ENCODE peak calls at places on chromosomes 11 and 22, in nine cellular contexts. One of them, this sample, is unnamed.

GRCh38 chr11:67045314-67045713 is 11.3 kb upstream of the RHOD start:
- DNase-seq in substantia nigra: no peak
- DNase-seq in ecto neural progenitor cell: no peak
- DNase-seq in DMS153: no peak
- DNase-seq in astrocyte of the spinal cord: peak
- DNase-seq in fibroblast of the aortic adventitia: peak
- DNase-seq in endothelial cell: no peak
- DNase-seq in left ventricle myocardium inferior: no peak
- DNase-seq in Kasumi-1: no peak
- DNase-seq in this sample: no peak

GRCh38 chr11:10274726-10275125 is 19.3 kb downstream of the SBF2 start:
- DNase-seq in left ventricle myocardium inferior: no peak
- DNase-seq in substantia nigra: no peak
- DNase-seq in endothelial cell: no peak
- DNase-seq in astrocyte of the spinal cord: no peak
- DNase-seq in DMS153: no peak
- DNase-seq in Kasumi-1: no peak
- DNase-seq in fibroblast of the aortic adventitia: no peak
- DNase-seq in ecto neural progenitor cell: no peak
- DNase-seq in this sample: no peak

GRCh38 chr11:70584786-70585545 is 186.6 kb downstream of the CTTN start:
- DNase-seq in endothelial cell: no peak
- DNase-seq in DMS153: no peak
- DNase-seq in ecto neural progenitor cell: no peak
- DNase-seq in substantia nigra: no peak
- DNase-seq in fibroblast of the aortic adventitia: no peak
- DNase-seq in left ventricle myocardium inferior: no peak
- DNase-seq in astrocyte of the spinal cord: no peak
- DNase-seq in Kasumi-1: no peak
- DNase-seq in this sample: no peak

GRCh38 chr11:125183641-125184040 is 19.1 kb downstream of the PKNOX2 start:
- DNase-seq in astrocyte of the spinal cord: no peak
- DNase-seq in endothelial cell: no peak
- DNase-seq in DMS153: no peak
- DNase-seq in Kasumi-1: no peak
- DNase-seq in ecto neural progenitor cell: no peak
- DNase-seq in left ventricle myocardium inferior: no peak
- DNase-seq in substantia nigra: no peak
- DNase-seq in fibroblast of the aortic adventitia: no peak
- DNase-seq in this sample: no peak

GRCh38 chr11:73978576-73979086 is 4.0 kb downstream of the UCP2 start:
- DNase-seq in Kasumi-1: no peak
- DNase-seq in DMS153: no peak
- DNase-seq in ecto neural progenitor cell: no peak
- DNase-seq in endothelial cell: no peak
- DNase-seq in left ventricle myocardium inferior: no peak
- DNase-seq in substantia nigra: no peak
- DNase-seq in astrocyte of the spinal cord: no peak
- DNase-seq in fibroblast of the aortic adventitia: peak
- DNase-seq in this sample: no peak

GRCh38 chr22:32480238-32480637 is 5.6 kb downstream of the FBXO7 start:
- DNase-seq in DMS153: no peak
- DNase-seq in left ventricle myocardium inferior: no peak
- DNase-seq in substantia nigra: no peak
- DNase-seq in fibroblast of the aortic adventitia: no peak
- DNase-seq in Kasumi-1: no peak
- DNase-seq in ecto neural progenitor cell: no peak
- DNase-seq in astrocyte of the spinal cord: no peak
- DNase-seq in endothelial cell: no peak
- DNase-seq in this sample: no peak

GRCh38 chr11:116873391-116873790 is 36.0 kb upstream of the APOA1 start:
- DNase-seq in Kasumi-1: no peak
- DNase-seq in endothelial cell: no peak
- DNase-seq in fibroblast of the aortic adventitia: no peak
- DNase-seq in astrocyte of the spinal cord: no peak
- DNase-seq in DMS153: no peak
- DNase-seq in ecto neural progenitor cell: no peak
- DNase-seq in left ventricle myocardium inferior: no peak
- DNase-seq in substantia nigra: no peak
- DNase-seq in this sample: no peak

GRCh38 chr11:87372068-87372467 is 334.3 kb downstream of the TMEM135 start:
- DNase-seq in DMS153: no peak
- DNase-seq in ecto neural progenitor cell: no peak
- DNase-seq in Kasumi-1: no peak
- DNase-seq in substantia nigra: no peak
- DNase-seq in left ventricle myocardium inferior: no peak
- DNase-seq in endothelial cell: no peak
- DNase-seq in astrocyte of the spinal cord: no peak
- DNase-seq in fibroblast of the aortic adventitia: no peak
- DNase-seq in this sample: no peak

GRCh38 chr11:125923012-125923579 is 18.8 kb downstream of the DDX25 start:
- DNase-seq in substantia nigra: no peak
- DNase-seq in fibroblast of the aortic adventitia: peak
- DNase-seq in Kasumi-1: peak
- DNase-seq in endothelial cell: peak
- DNase-seq in left ventricle myocardium inferior: peak
- DNase-seq in DMS153: peak
- DNase-seq in ecto neural progenitor cell: peak
- DNase-seq in astrocyte of the spinal cord: peak
- DNase-seq in this sample: peak

GRCh38 chr11:1931326-1931725 is 11.8 kb downstream of the TNNT3 start:
- DNase-seq in fibroblast of the aortic adventitia: peak
- DNase-seq in ecto neural progenitor cell: no peak
- DNase-seq in astrocyte of the spinal cord: no peak
- DNase-seq in substantia nigra: no peak
- DNase-seq in Kasumi-1: no peak
- DNase-seq in left ventricle myocardium inferior: no peak
- DNase-seq in endothelial cell: no peak
- DNase-seq in DMS153: no peak
- DNase-seq in this sample: no peak

GRCh38 chr11:102111011-102111786 is 952 bp downstream of the YAP1 start:
- DNase-seq in left ventricle myocardium inferior: peak
- DNase-seq in endothelial cell: peak
- DNase-seq in ecto neural progenitor cell: peak
- DNase-seq in substantia nigra: no peak
- DNase-seq in Kasumi-1: no peak
- DNase-seq in fibroblast of the aortic adventitia: peak
- DNase-seq in DMS153: no peak
- DNase-seq in astrocyte of the spinal cord: peak
- DNase-seq in this sample: peak

GRCh38 chr11:130872961-130873360 is 43.3 kb downstream of the SNX19 start:
- DNase-seq in DMS153: no peak
- DNase-seq in ecto neural progenitor cell: no peak
- DNase-seq in fibroblast of the aortic adventitia: peak
- DNase-seq in left ventricle myocardium inferior: no peak
- DNase-seq in astrocyte of the spinal cord: peak
- DNase-seq in endothelial cell: no peak
- DNase-seq in Kasumi-1: no peak
- DNase-seq in substantia nigra: no peak
- DNase-seq in this sample: no peak

GRCh38 chr11:116170526-116171120 is 602.2 kb downstream of the BUD13 start:
- DNase-seq in astrocyte of the spinal cord: no peak
- DNase-seq in left ventricle myocardium inferior: no peak
- DNase-seq in fibroblast of the aortic adventitia: no peak
- DNase-seq in substantia nigra: no peak
- DNase-seq in Kasumi-1: no peak
- DNase-seq in ecto neural progenitor cell: peak
- DNase-seq in DMS153: no peak
- DNase-seq in endothelial cell: peak
- DNase-seq in this sample: peak

GRCh38 chr22:21778705-21779363 is 43.2 kb upstream of the YPEL1 start:
- DNase-seq in astrocyte of the spinal cord: peak
- DNase-seq in DMS153: no peak
- DNase-seq in left ventricle myocardium inferior: no peak
- DNase-seq in fibroblast of the aortic adventitia: peak
- DNase-seq in endothelial cell: no peak
- DNase-seq in ecto neural progenitor cell: no peak
- DNase-seq in Kasumi-1: no peak
- DNase-seq in substantia nigra: no peak
- DNase-seq in this sample: no peak

GRCh38 chr22:41382610-41383009 is 868 bp downstream of the TEF start:
- DNase-seq in left ventricle myocardium inferior: no peak
- DNase-seq in substantia nigra: no peak
- DNase-seq in DMS153: no peak
- DNase-seq in fibroblast of the aortic adventitia: no peak
- DNase-seq in Kasumi-1: no peak
- DNase-seq in ecto neural progenitor cell: peak
- DNase-seq in endothelial cell: no peak
- DNase-seq in astrocyte of the spinal cord: no peak
- DNase-seq in this sample: no peak

GRCh38 chr22:35838849-35839646 is 121.4 kb downstream of the APOL5 start:
- DNase-seq in ecto neural progenitor cell: no peak
- DNase-seq in Kasumi-1: peak
- DNase-seq in left ventricle myocardium inferior: no peak
- DNase-seq in astrocyte of the spinal cord: peak
- DNase-seq in DMS153: peak
- DNase-seq in endothelial cell: no peak
- DNase-seq in substantia nigra: no peak
- DNase-seq in fibroblast of the aortic adventitia: peak
- DNase-seq in this sample: no peak

GRCh38 chr11:46475041-46475925 is 83.7 kb upstream of the CHRM4 start:
- DNase-seq in Kasumi-1: no peak
- DNase-seq in substantia nigra: no peak
- DNase-seq in left ventricle myocardium inferior: no peak
- DNase-seq in fibroblast of the aortic adventitia: no peak
- DNase-seq in ecto neural progenitor cell: no peak
- DNase-seq in DMS153: no peak
- DNase-seq in endothelial cell: no peak
- DNase-seq in astrocyte of the spinal cord: no peak
- DNase-seq in this sample: no peak

GRCh38 chr22:37316405-37316804 is 34.1 kb downstream of the CYTH4 start:
- DNase-seq in left ventricle myocardium inferior: no peak
- DNase-seq in Kasumi-1: no peak
- DNase-seq in substantia nigra: no peak
- DNase-seq in astrocyte of the spinal cord: no peak
- DNase-seq in ecto neural progenitor cell: no peak
- DNase-seq in fibroblast of the aortic adventitia: no peak
- DNase-seq in DMS153: no peak
- DNase-seq in endothelial cell: no peak
- DNase-seq in this sample: no peak

GRCh38 chr11:44136176-44136945 is 40.9 kb downstream of the EXT2 start:
- DNase-seq in ecto neural progenitor cell: no peak
- DNase-seq in fibroblast of the aortic adventitia: no peak
- DNase-seq in left ventricle myocardium inferior: no peak
- DNase-seq in substantia nigra: no peak
- DNase-seq in astrocyte of the spinal cord: no peak
- DNase-seq in endothelial cell: no peak
- DNase-seq in DMS153: no peak
- DNase-seq in Kasumi-1: no peak
- DNase-seq in this sample: no peak

GRCh38 chr11:30477061-30477460 is 109.1 kb downstream of the MPPED2 start:
- DNase-seq in astrocyte of the spinal cord: no peak
- DNase-seq in ecto neural progenitor cell: no peak
- DNase-seq in fibroblast of the aortic adventitia: no peak
- DNase-seq in DMS153: no peak
- DNase-seq in substantia nigra: no peak
- DNase-seq in left ventricle myocardium inferior: no peak
- DNase-seq in Kasumi-1: no peak
- DNase-seq in endothelial cell: no peak
- DNase-seq in this sample: no peak

GRCh38 chr11:10878408-10879214 is 20.8 kb upstream of the ZBED5 start:
- DNase-seq in fibroblast of the aortic adventitia: peak
- DNase-seq in DMS153: peak
- DNase-seq in Kasumi-1: peak
- DNase-seq in substantia nigra: no peak
- DNase-seq in endothelial cell: no peak
- DNase-seq in astrocyte of the spinal cord: peak
- DNase-seq in ecto neural progenitor cell: no peak
- DNase-seq in left ventricle myocardium inferior: no peak
- DNase-seq in this sample: peak

GRCh38 chr11:9703280-9703679 is 39.4 kb downstream of the SWAP70 start:
- DNase-seq in DMS153: no peak
- DNase-seq in ecto neural progenitor cell: no peak
- DNase-seq in Kasumi-1: peak
- DNase-seq in astrocyte of the spinal cord: no peak
- DNase-seq in left ventricle myocardium inferior: no peak
- DNase-seq in substantia nigra: no peak
- DNase-seq in fibroblast of the aortic adventitia: no peak
- DNase-seq in endothelial cell: no peak
- DNase-seq in this sample: no peak

GRCh38 chr11:119026970-119027369 is 3.7 kb downstream of the SLC37A4 start:
- DNase-seq in DMS153: no peak
- DNase-seq in substantia nigra: no peak
- DNase-seq in left ventricle myocardium inferior: no peak
- DNase-seq in endothelial cell: no peak
- DNase-seq in Kasumi-1: no peak
- DNase-seq in ecto neural progenitor cell: no peak
- DNase-seq in astrocyte of the spinal cord: no peak
- DNase-seq in fibroblast of the aortic adventitia: no peak
- DNase-seq in this sample: no peak

GRCh38 chr11:75077316-75077715 is 19.4 kb downstream of the OR2AT4 start:
- DNase-seq in astrocyte of the spinal cord: peak
- DNase-seq in DMS153: no peak
- DNase-seq in left ventricle myocardium inferior: no peak
- DNase-seq in ecto neural progenitor cell: no peak
- DNase-seq in fibroblast of the aortic adventitia: no peak
- DNase-seq in substantia nigra: no peak
- DNase-seq in endothelial cell: no peak
- DNase-seq in Kasumi-1: no peak
- DNase-seq in this sample: no peak

GRCh38 chr22:45203150-45203974 is 37.3 kb downstream of the KIAA0930 start:
- DNase-seq in ecto neural progenitor cell: no peak
- DNase-seq in Kasumi-1: no peak
- DNase-seq in fibroblast of the aortic adventitia: no peak
- DNase-seq in left ventricle myocardium inferior: no peak
- DNase-seq in astrocyte of the spinal cord: no peak
- DNase-seq in endothelial cell: no peak
- DNase-seq in substantia nigra: no peak
- DNase-seq in DMS153: no peak
- DNase-seq in this sample: peak

GRCh38 chr22:30383061-30383460 is 4.2 kb downstream of the RNF215 start:
- DNase-seq in endothelial cell: no peak
- DNase-seq in left ventricle myocardium inferior: no peak
- DNase-seq in ecto neural progenitor cell: no peak
- DNase-seq in substantia nigra: no peak
- DNase-seq in astrocyte of the spinal cord: no peak
- DNase-seq in fibroblast of the aortic adventitia: no peak
- DNase-seq in Kasumi-1: no peak
- DNase-seq in DMS153: no peak
- DNase-seq in this sample: no peak

GRCh38 chr22:25563757-25564319 is 637 bp upstream of the GRK3 start:
- DNase-seq in left ventricle myocardium inferior: no peak
- DNase-seq in fibroblast of the aortic adventitia: no peak
- DNase-seq in Kasumi-1: peak
- DNase-seq in endothelial cell: no peak
- DNase-seq in substantia nigra: no peak
- DNase-seq in DMS153: no peak
- DNase-seq in ecto neural progenitor cell: no peak
- DNase-seq in astrocyte of the spinal cord: no peak
- DNase-seq in this sample: no peak

GRCh38 chr11:15213471-15214231 is 98.9 kb downstream of the INSC start:
- DNase-seq in fibroblast of the aortic adventitia: no peak
- DNase-seq in astrocyte of the spinal cord: no peak
- DNase-seq in substantia nigra: no peak
- DNase-seq in ecto neural progenitor cell: no peak
- DNase-seq in endothelial cell: no peak
- DNase-seq in Kasumi-1: no peak
- DNase-seq in DMS153: no peak
- DNase-seq in left ventricle myocardium inferior: no peak
- DNase-seq in this sample: no peak

GRCh38 chr11:103811870-103812509 is 224.4 kb upstream of the DDI1 start:
- DNase-seq in ecto neural progenitor cell: no peak
- DNase-seq in Kasumi-1: no peak
- DNase-seq in substantia nigra: no peak
- DNase-seq in left ventricle myocardium inferior: no peak
- DNase-seq in endothelial cell: no peak
- DNase-seq in fibroblast of the aortic adventitia: no peak
- DNase-seq in astrocyte of the spinal cord: no peak
- DNase-seq in DMS153: no peak
- DNase-seq in this sample: no peak

GRCh38 chr22:42397332-42398246 is 34.6 kb downstream of the NFAM1 start:
- DNase-seq in fibroblast of the aortic adventitia: no peak
- DNase-seq in substantia nigra: no peak
- DNase-seq in endothelial cell: no peak
- DNase-seq in DMS153: peak
- DNase-seq in ecto neural progenitor cell: no peak
- DNase-seq in left ventricle myocardium inferior: peak
- DNase-seq in Kasumi-1: peak
- DNase-seq in astrocyte of the spinal cord: no peak
- DNase-seq in this sample: no peak

GRCh38 chr11:107203656-107204055 is 185.4 kb upstream of the GUCY1A2 start:
- DNase-seq in ecto neural progenitor cell: no peak
- DNase-seq in DMS153: no peak
- DNase-seq in astrocyte of the spinal cord: no peak
- DNase-seq in endothelial cell: no peak
- DNase-seq in substantia nigra: no peak
- DNase-seq in Kasumi-1: no peak
- DNase-seq in fibroblast of the aortic adventitia: no peak
- DNase-seq in left ventricle myocardium inferior: no peak
- DNase-seq in this sample: no peak